ENCODE peak calls at places on chromosome 9, in seven cellular contexts. P is gastrocnemius medialis, O is right atrium auricular region, R is H1, B is PC-3, H is astrocyte, U is upper lobe of left lung. E is an unnamed sample. For H3K4me1, the result is how much of the 10 kb centered on the place peaks cover.

GRCh38 chr9:91042541-91042940 is 240.9 kb downstream of the SYK start:
- DNase-seq in P (no peak), O (no peak), R (no peak), B (no peak), H (no peak), U (no peak), E (no peak)

GRCh38 chr9:117448066-117448465 is 33.2 kb upstream of the ASTN2 start:
- DNase-seq in P (no peak), O (no peak), R (no peak), B (no peak), H (no peak), U (no peak), E (no peak)

GRCh38 chr9:131459056-131459455 is 43.7 kb upstream of the POMT1 start:
- DNase-seq in P (no peak), O (no peak), R (no peak), B (no peak), H (no peak), U (no peak), E (no peak)

GRCh38 chr9:6938447-6938846 is 180.7 kb downstream of the KDM4C start:
- DNase-seq in P (no peak), O (no peak), R (no peak), B (peak), H (peak), U (no peak), E (no peak)

GRCh38 chr9:110935829-110936228 is 102.4 kb downstream of the LPAR1 start:
- DNase-seq in P (no peak), O (no peak), R (no peak), B (no peak), H (no peak), U (no peak), E (no peak)

GRCh38 chr9:117368684-117369230 is 46.1 kb downstream of the ASTN2 start:
- DNase-seq in P (no peak), O (no peak), R (no peak), B (no peak), H (no peak), U (no peak), E (no peak)

GRCh38 chr9:132201139-132201538 is 39.3 kb downstream of the NTNG2 start:
- DNase-seq in P (no peak), O (no peak), R (no peak), B (no peak), H (no peak), U (peak), E (no peak)

GRCh38 chr9:133693703-133694529 is 44.2 kb downstream of the SARDH start:
- DNase-seq in P (no peak), O (no peak), R (no peak), B (no peak), H (no peak), U (peak), E (no peak)

GRCh38 chr9:132041825-132042224 is 37.8 kb downstream of the MED27 start:
- DNase-seq in P (no peak), O (no peak), R (no peak), B (no peak), H (no peak), U (no peak), E (no peak)

GRCh38 chr9:93122721-93123221 is 11.3 kb downstream of the NINJ1 start:
- DNase-seq in P (no peak), O (no peak), R (no peak), B (no peak), H (no peak), U (no peak), E (no peak)

GRCh38 chr9:88219601-88220000 is 81.3 kb upstream of the SPATA31C2 start:
- DNase-seq in P (no peak), O (no peak), R (no peak), B (no peak), H (no peak), U (no peak), E (no peak)

GRCh38 chr9:37986771-37987258 is 82.2 kb downstream of the SHB start:
- DNase-seq in P (no peak), O (no peak), R (no peak), B (no peak), H (no peak), U (peak), E (no peak)

GRCh38 chr9:70995511-70995910 is 125.9 kb downstream of the TRPM3 start:
- DNase-seq in P (no peak), O (no peak), R (no peak), B (no peak), H (no peak), U (no peak), E (no peak)

GRCh38 chr9:114551750-114552685 is 35.6 kb upstream of the ATP6V1G1 start:
- DNase-seq in P (peak), O (peak), R (peak), B (peak), H (peak), U (no peak), E (peak)

GRCh38 chr9:34550681-34551270 is 28.0 kb upstream of the ENHO start:
- DNase-seq in P (no peak), O (peak), R (no peak), B (no peak), H (no peak), U (no peak), E (no peak)

GRCh38 chr9:8806150-8806549 is 1006.6 kb upstream of the DMAC1 start:
- DNase-seq in P (no peak), O (no peak), R (no peak), B (no peak), H (no peak), U (no peak), E (no peak)

GRCh38 chr9:99000480-99001395 is 57.0 kb downstream of the COL15A1 start:
- DNase-seq in P (no peak), O (no peak), R (no peak), B (peak), H (peak), U (peak), E (peak)

GRCh38 chr9:87013490-87013889 is 66.2 kb upstream of the GAS1 start:
- DNase-seq in P (no peak), O (no peak), R (no peak), B (no peak), H (no peak), U (no peak), E (no peak)

GRCh38 chr9:99031319-99031718 is 73.6 kb upstream of the TGFBR1 start:
- DNase-seq in P (no peak), O (no peak), R (no peak), B (no peak), H (no peak), U (no peak), E (no peak)

GRCh38 chr9:34884732-34885131 is 73.4 kb upstream of the PHF24 start:
- DNase-seq in P (no peak), O (no peak), R (no peak), B (no peak), H (no peak), U (no peak), E (no peak)

GRCh38 chr9:90907790-90908189 is 106.2 kb downstream of the SYK start:
- DNase-seq in P (no peak), O (no peak), R (no peak), B (no peak), H (no peak), U (no peak), E (no peak)

GRCh38 chr9:25994605-25995004 is 316.4 kb upstream of the TUSC1 start:
- DNase-seq in P (no peak), O (no peak), R (no peak), B (no peak), H (no peak), U (no peak), E (no peak)

GRCh38 chr9:36959681-36960574 is 74.1 kb downstream of the PAX5 start:
- DNase-seq in P (no peak), O (no peak), R (no peak), B (no peak), H (no peak), U (peak), E (no peak)

GRCh38 chr9:78288214-78288892 is 8.6 kb upstream of the PSAT1 start:
- DNase-seq in P (no peak), O (no peak), R (no peak), B (no peak), H (no peak), U (no peak), E (no peak)

GRCh38 chr9:2125909-2126308 is 110.8 kb downstream of the SMARCA2 start:
- DNase-seq in P (no peak), O (no peak), R (no peak), B (no peak), H (no peak), U (no peak), E (no peak)

GRCh38 chr9:84218322-84218721 is 122.2 kb downstream of the SLC28A3 start:
- DNase-seq in P (no peak), O (no peak), R (no peak), B (no peak), H (no peak), U (no peak), E (no peak)

GRCh38 chr9:133146746-133147411 is 16.8 kb downstream of the GBGT1 start:
- DNase-seq in P (no peak), O (no peak), R (no peak), B (no peak), H (no peak), U (no peak), E (no peak)

DNA sequence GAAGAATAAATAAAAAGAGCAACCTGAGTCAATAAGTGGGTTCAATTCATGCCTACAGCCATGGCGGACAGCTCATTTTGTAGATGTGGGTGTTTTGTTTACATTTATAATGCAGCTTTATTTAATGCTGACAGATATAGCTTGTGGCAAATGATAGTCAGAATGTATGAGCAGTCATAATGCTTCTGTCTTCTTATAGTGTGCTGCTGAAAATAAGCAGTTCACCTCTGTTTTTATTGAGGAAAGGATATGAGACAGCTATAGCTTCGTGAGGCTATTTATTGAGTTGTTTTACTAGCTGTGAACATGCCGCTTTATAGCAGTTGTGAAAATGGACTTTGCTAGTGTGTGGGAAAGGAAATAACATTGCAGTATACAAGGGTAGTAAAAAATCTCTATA is 147.4 kb downstream of the PBX3 start:
- DNase-seq in P (no peak), O (no peak), R (no peak), B (peak), H (no peak), U (no peak), E (no peak)
- H3K4me1 ChIP-seq in P (under half), O (under half), R (under half), B (under half), H (under half), U (under half), E (under half)

GRCh38 chr9:31067418-31067817 is 1317.0 kb upstream of the ACO1 start:
- DNase-seq in P (no peak), O (no peak), R (no peak), B (no peak), H (no peak), U (no peak), E (no peak)
- H3K27ac ChIP-seq in P (no peak), O (no peak), R (no peak), B (no peak), H (no peak), U (no peak), E (no peak)

DNA sequence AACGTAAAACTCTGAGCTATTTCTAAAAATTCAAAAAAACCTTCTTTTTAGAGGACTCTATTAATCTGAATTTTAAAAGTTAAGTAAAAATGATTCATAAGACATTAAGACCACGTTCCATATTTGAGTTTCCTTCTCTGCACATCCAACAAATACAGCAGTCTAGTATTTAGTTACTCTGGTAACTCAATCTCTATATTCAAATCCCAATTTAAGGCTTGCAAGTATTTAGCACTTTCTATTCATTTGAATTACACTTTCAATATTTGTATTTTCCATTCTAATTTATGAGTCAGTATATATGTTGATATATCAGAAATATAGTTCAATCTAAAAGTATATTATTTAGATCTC is 17.7 kb downstream of the RFX3 start:
- DNase-seq in P (no peak), O (no peak), R (no peak), B (no peak), H (no peak), U (no peak), E (no peak)
- H3K4me3 ChIP-seq in P (peak), O (peak), R (no peak), B (no peak), H (no peak), U (peak), E (no peak)

GRCh38 chr9:109100543-109101201 is 19.1 kb downstream of the TMEM245 start:
- DNase-seq in P (no peak), O (no peak), R (no peak), B (no peak), H (no peak), U (no peak), E (no peak)
- H3K4me1 ChIP-seq in P (half or more), O (half or more), R (under half), B (under half), H (under half), U (half or more), E (half or more)

DNA sequence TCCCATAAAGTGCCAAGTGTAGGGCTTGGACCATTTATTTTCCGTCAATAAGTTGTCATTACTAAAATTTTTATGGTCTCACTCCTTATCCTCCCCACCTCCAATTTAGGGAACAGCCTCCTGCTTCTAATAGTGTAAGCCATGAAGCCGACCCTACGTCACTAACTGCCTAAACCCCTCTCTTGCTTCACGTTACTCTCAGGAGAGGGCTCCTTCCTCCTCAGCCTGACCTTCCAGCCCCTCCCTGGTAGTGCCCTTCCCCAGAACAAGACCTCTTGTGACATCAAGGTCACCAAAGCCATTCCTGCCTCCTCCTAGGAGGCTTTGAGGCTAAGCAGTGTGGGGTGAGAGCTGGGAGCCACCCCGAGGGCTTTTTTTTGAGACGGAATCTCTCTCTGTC is 2.2 kb upstream of the CDK9 start:
- DNase-seq in P (no peak), O (no peak), R (no peak), B (no peak), H (no peak), U (no peak), E (no peak)
- H3K27ac ChIP-seq in P (peak), O (peak), R (no peak), B (no peak), H (no peak), U (peak), E (peak)

GRCh38 chr9:137277329-137278041 is at the start of gene TOR4A:
- DNase-seq in P (peak), O (peak), R (no peak), B (peak), H (peak), U (peak), E (peak)

GRCh38 chr9:137279741-137280477 is 2.4 kb downstream of the TOR4A start:
- DNase-seq in P (no peak), O (no peak), R (no peak), B (no peak), H (no peak), U (peak), E (no peak)

GRCh38 chr9:137278061-137278912 is 761 bp downstream of the TOR4A start:
- DNase-seq in P (no peak), O (no peak), R (no peak), B (no peak), H (no peak), U (peak), E (peak)

GRCh38 chr9:137280478-137281344 is 3.2 kb downstream of the TOR4A start:
- DNase-seq in P (no peak), O (no peak), R (no peak), B (no peak), H (no peak), U (peak), E (no peak)

GRCh38 chr9:137278913-137279711 is 1.6 kb downstream of the TOR4A start:
- DNase-seq in P (no peak), O (no peak), R (no peak), B (no peak), H (no peak), U (peak), E (no peak)
- H3K4me3 ChIP-seq in P (no peak), O (peak), R (peak), B (no peak), H (peak), U (peak), E (peak)

DNA sequence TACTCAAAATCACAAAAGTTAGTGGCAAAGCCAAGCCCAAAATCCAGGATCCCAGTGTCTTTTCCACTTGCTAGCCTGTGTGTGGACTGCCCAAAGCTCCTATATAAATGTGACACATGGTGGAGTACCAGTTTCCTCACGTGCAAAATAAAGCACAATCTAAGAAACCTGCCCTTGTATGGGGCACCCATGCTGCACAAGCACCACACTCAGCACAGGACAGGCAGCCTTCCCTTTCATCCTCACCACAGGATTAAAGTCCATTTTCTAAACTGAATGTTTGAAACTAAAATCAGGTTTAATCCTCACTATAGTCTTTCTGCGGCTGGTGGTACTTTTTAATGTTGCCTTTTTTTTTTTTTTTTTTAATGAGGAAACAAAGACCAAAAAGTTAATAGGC is 5.5 kb downstream of the CDK5RAP2 start:
- DNase-seq in P (no peak), O (no peak), R (no peak), B (no peak), H (no peak), U (no peak), E (no peak)
- H3K4me1 ChIP-seq in P (under half), O (under half), R (under half), B (under half), H (under half), U (under half), E (under half)

DNA sequence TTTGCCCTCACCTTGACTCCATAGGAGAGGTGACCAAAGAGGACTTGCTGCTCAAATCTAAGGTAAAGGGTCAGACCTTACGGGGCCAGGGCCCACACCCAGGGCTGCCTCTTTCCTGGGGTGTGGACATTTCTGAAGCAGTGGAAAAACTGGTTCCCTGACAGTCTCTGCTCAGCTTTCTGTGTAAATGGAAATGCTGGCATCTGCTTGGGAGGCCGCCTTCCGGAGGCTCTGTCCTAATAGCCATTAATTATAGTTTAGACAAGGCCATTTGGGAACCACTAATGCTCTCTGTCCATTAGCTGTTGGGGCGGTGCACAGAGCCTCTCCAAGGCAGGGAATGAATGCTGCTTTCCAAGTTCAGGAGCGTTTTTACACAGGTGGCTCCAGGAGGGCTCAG is 17.3 kb downstream of the USP20 start:
- DNase-seq in P (no peak), O (no peak), R (no peak), B (no peak), H (no peak), U (no peak), E (no peak)
- H3K27ac ChIP-seq in P (no peak), O (no peak), R (no peak), B (no peak), H (no peak), U (no peak), E (no peak)

E was measured in heart right ventricle.